ENCODE peak calls at places on chromosomes 11 and 22, in seven cellular contexts. One of them, this sample, is unnamed.

GRCh38 chr22:32744560-32744959 is 56.9 kb upstream of the TIMP3 start:
- DNase-seq in NCI-H460: no peak
- DNase-seq in DMS79: no peak
- DNase-seq in sciatic nerve: no peak
- DNase-seq in cardiac muscle cell: no peak
- DNase-seq in activated T-cell treated with anti-CD3 and anti-CD28 coated beads, Interleukin-2, amount 50 U/mL, for 1 hour: no peak
- DNase-seq in NCI-H1105 treated with DMSO at 0.1 percent for 48 hours: no peak
- DNase-seq in this sample: no peak

GRCh38 chr11:8650401-8650990 is 32.0 kb downstream of the TRIM66 start:
- DNase-seq in NCI-H460: no peak
- DNase-seq in DMS79: no peak
- DNase-seq in sciatic nerve: no peak
- DNase-seq in cardiac muscle cell: no peak
- DNase-seq in activated T-cell treated with anti-CD3 and anti-CD28 coated beads, Interleukin-2, amount 50 U/mL, for 1 hour: no peak
- DNase-seq in NCI-H1105 treated with DMSO at 0.1 percent for 48 hours: no peak
- DNase-seq in this sample: no peak

GRCh38 chr11:39120890-39121289 is 2338.6 kb downstream of the LRRC4C start:
- DNase-seq in NCI-H460: no peak
- DNase-seq in DMS79: no peak
- DNase-seq in sciatic nerve: no peak
- DNase-seq in cardiac muscle cell: no peak
- DNase-seq in activated T-cell treated with anti-CD3 and anti-CD28 coated beads, Interleukin-2, amount 50 U/mL, for 1 hour: no peak
- DNase-seq in NCI-H1105 treated with DMSO at 0.1 percent for 48 hours: no peak
- DNase-seq in this sample: no peak

GRCh38 chr22:30408388-30409101 is 11.7 kb downstream of the SEC14L2 start:
- DNase-seq in NCI-H460: no peak
- DNase-seq in DMS79: no peak
- DNase-seq in sciatic nerve: no peak
- DNase-seq in cardiac muscle cell: no peak
- DNase-seq in activated T-cell treated with anti-CD3 and anti-CD28 coated beads, Interleukin-2, amount 50 U/mL, for 1 hour: no peak
- DNase-seq in NCI-H1105 treated with DMSO at 0.1 percent for 48 hours: no peak
- DNase-seq in this sample: no peak

GRCh38 chr11:111308140-111308539 is 9.8 kb downstream of the POU2AF3 start:
- DNase-seq in NCI-H460: no peak
- DNase-seq in DMS79: peak; percentile 94
- DNase-seq in sciatic nerve: no peak
- DNase-seq in cardiac muscle cell: no peak
- DNase-seq in activated T-cell treated with anti-CD3 and anti-CD28 coated beads, Interleukin-2, amount 50 U/mL, for 1 hour: no peak
- DNase-seq in NCI-H1105 treated with DMSO at 0.1 percent for 48 hours: peak; percentile 98
- DNase-seq in this sample: no peak

GRCh38 chr11:101880208-101880607 is 34.6 kb upstream of the CEP126 start:
- DNase-seq in NCI-H460: peak; percentile 35
- DNase-seq in DMS79: no peak
- DNase-seq in sciatic nerve: no peak
- DNase-seq in cardiac muscle cell: peak; percentile 33
- DNase-seq in activated T-cell treated with anti-CD3 and anti-CD28 coated beads, Interleukin-2, amount 50 U/mL, for 1 hour: no peak
- DNase-seq in NCI-H1105 treated with DMSO at 0.1 percent for 48 hours: peak; percentile 60
- DNase-seq in this sample: no peak

GRCh38 chr11:70842256-70842655 is 410.1 kb downstream of the SHANK2 start:
- DNase-seq in NCI-H460: no peak
- DNase-seq in DMS79: no peak
- DNase-seq in sciatic nerve: no peak
- DNase-seq in cardiac muscle cell: no peak
- DNase-seq in activated T-cell treated with anti-CD3 and anti-CD28 coated beads, Interleukin-2, amount 50 U/mL, for 1 hour: no peak
- DNase-seq in NCI-H1105 treated with DMSO at 0.1 percent for 48 hours: no peak
- DNase-seq in this sample: no peak

GRCh38 chr11:119706029-119706428 is 23.0 kb downstream of the NECTIN1 start:
- DNase-seq in NCI-H460: no peak
- DNase-seq in DMS79: peak; percentile 80
- DNase-seq in sciatic nerve: no peak
- DNase-seq in cardiac muscle cell: peak; percentile 42
- DNase-seq in activated T-cell treated with anti-CD3 and anti-CD28 coated beads, Interleukin-2, amount 50 U/mL, for 1 hour: no peak
- DNase-seq in NCI-H1105 treated with DMSO at 0.1 percent for 48 hours: peak; percentile 98
- DNase-seq in this sample: no peak

GRCh38 chr11:93059074-93059957 is 89.9 kb downstream of the MTNR1B start:
- DNase-seq in NCI-H460: no peak
- DNase-seq in DMS79: peak; percentile 77
- DNase-seq in sciatic nerve: no peak
- DNase-seq in cardiac muscle cell: peak; percentile 48
- DNase-seq in activated T-cell treated with anti-CD3 and anti-CD28 coated beads, Interleukin-2, amount 50 U/mL, for 1 hour: no peak
- DNase-seq in NCI-H1105 treated with DMSO at 0.1 percent for 48 hours: peak; percentile 33
- DNase-seq in this sample: no peak

GRCh38 chr22:46937939-46938338 is 175.5 kb downstream of the TBC1D22A start:
- DNase-seq in NCI-H460: no peak
- DNase-seq in DMS79: no peak
- DNase-seq in sciatic nerve: no peak
- DNase-seq in cardiac muscle cell: no peak
- DNase-seq in activated T-cell treated with anti-CD3 and anti-CD28 coated beads, Interleukin-2, amount 50 U/mL, for 1 hour: no peak
- DNase-seq in NCI-H1105 treated with DMSO at 0.1 percent for 48 hours: no peak
- DNase-seq in this sample: no peak